ENCODE peak calls at places on chromosomes 1 and 21, in four cellular contexts. B, D, Y and N are unnamed samples.

GRCh38 chr1:93079685-93080141 is 630 bp downstream of the MTF2 start:
- DNase-seq in B (peak; percentile 5), D (no peak), Y (no peak), N (no peak)

GRCh38 chr1:218900621-218901020 is 273.1 kb upstream of the LYPLAL1 start:
- DNase-seq in B (no peak), D (no peak), Y (no peak), N (no peak)

GRCh38 chr1:155961937-155962336 is 16.4 kb downstream of the ARHGEF2 start:
- DNase-seq in B (no peak), D (peak; percentile 78), Y (peak; percentile 98), N (peak; percentile 83)

GRCh38 chr1:23178931-23179330 is 10.3 kb upstream of the LUZP1 start:
- DNase-seq in B (no peak), D (no peak), Y (no peak), N (no peak)

GRCh38 chr1:43991476-43992231 is at the start of gene CCDC24:
- DNase-seq in B (peak; percentile 67), D (peak; percentile 24), Y (peak; percentile 65), N (no peak)

GRCh38 chr1:153548722-153549695 is at the start of gene S100A3:
- DNase-seq in B (no peak), D (no peak), Y (peak; percentile 91), N (no peak)

GRCh38 chr21:44400791-44401385 is 47.5 kb downstream of the TRPM2 start:
- DNase-seq in B (no peak), D (no peak), Y (no peak), N (no peak)

GRCh38 chr1:63955746-63956145 is 181.9 kb downstream of the ROR1 start:
- DNase-seq in B (no peak), D (no peak), Y (no peak), N (no peak)

GRCh38 chr1:2555634-2556276 is 416 bp upstream of the TNFRSF14 start:
- DNase-seq in B (peak; percentile 65), D (no peak), Y (no peak), N (no peak)

GRCh38 chr1:2971609-2972008 is 49.7 kb upstream of the ACTRT2 start:
- DNase-seq in B (no peak), D (no peak), Y (no peak), N (no peak)

GRCh38 chr1:226093621-226094020 is 31.1 kb downstream of the H3-3A start:
- DNase-seq in B (no peak), D (no peak), Y (no peak), N (no peak)

GRCh38 chr1:87273291-87273690 is 55.4 kb upstream of the LMO4 start:
- DNase-seq in B (no peak), D (no peak), Y (no peak), N (no peak)

DNA sequence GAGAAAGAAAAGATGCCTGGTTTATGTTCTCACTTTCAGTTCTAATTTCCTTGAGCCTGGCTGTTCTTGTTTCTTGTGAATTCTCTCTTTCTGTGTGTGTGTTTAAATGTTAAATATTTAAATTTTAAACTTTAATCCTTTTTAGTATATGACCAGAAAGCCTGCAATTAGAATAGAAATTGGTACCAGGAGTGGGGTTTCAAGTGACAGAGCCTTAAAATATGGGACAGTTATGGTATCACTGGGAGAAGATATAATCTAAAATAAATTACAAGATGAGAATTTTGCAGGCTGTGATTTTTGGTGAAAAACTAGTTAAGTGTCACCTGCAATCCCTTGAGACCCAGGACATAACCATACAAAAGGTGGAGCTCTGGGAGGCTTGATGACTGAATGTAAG is 81.4 kb downstream of the SYT6 start:
- DNase-seq in B (no peak), D (no peak), Y (no peak), N (no peak)
- TF ChIP-seq CTCF in B (no peak), D (no peak), Y (no peak), N (no peak)

GRCh38 chr21:26849428-26850115 is 4.4 kb upstream of the ADAMTS1 start:
- DNase-seq in B (no peak), D (no peak), Y (no peak), N (no peak)
- TF ChIP-seq CTCF in B (peak; percentile 56), D (peak; percentile 64), Y (peak; percentile 32), N (peak; percentile 42)

GRCh38 chr1:177926201-177926600 is 43.7 kb downstream of the SEC16B start:
- DNase-seq in B (no peak), D (no peak), Y (no peak), N (no peak)

GRCh38 chr1:177925006-177925405 is 44.9 kb downstream of the SEC16B start:
- DNase-seq in B (no peak), D (peak; percentile 37), Y (no peak), N (no peak)

GRCh38 chr1:177932123-177932522 is 37.7 kb downstream of the SEC16B start:
- DNase-seq in B (no peak), D (no peak), Y (no peak), N (no peak)

GRCh38 chr1:177927021-177927596 is 42.7 kb downstream of the SEC16B start:
- DNase-seq in B (no peak), D (peak; percentile 89), Y (no peak), N (peak; percentile 67)

GRCh38 chr1:177928194-177928593 is 41.7 kb downstream of the SEC16B start:
- DNase-seq in B (no peak), D (no peak), Y (no peak), N (no peak)
- TF ChIP-seq CTCF in B (no peak), D (peak; percentile 45), Y (no peak), N (peak; percentile 40)

GRCh38 chr1:90550616-90551406 is 166.3 kb downstream of the BARHL2 start:
- DNase-seq in B (no peak), D (no peak), Y (no peak), N (no peak)
- TF ChIP-seq CTCF in B (no peak), D (no peak), Y (no peak), N (no peak)

DNA sequence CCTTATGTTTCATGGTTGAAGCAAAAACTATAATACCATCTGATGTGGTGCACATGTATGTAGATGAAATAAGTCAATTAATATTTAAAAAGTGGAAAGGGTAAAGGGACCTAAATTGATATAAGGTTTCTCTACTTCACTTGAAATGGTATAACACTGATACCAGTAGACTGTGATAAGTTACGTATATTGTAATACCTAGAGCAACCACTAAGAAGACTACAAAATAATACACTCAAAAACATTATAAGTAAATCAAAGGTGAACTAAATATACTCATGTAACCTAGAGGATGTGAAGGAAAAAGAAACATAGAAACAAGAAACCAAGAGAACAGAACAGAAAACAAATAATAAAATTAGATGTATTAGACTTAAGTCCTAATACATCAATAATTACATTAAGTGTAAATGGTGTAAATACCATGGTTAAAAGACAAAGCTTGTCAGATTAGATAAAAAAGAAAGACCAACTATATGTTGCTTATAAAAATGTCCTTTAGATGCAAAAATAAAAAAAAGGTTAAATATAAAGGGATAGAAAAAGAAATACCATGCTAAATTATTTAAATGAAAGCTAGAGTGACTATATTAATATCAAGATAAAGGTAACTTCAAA is 118.8 kb downstream of the LRRC7 start:
- DNase-seq in B (no peak), D (no peak), Y (no peak), N (no peak)
- TF ChIP-seq CTCF in B (no peak), D (no peak), Y (no peak), N (no peak)

GRCh38 chr1:174747613-174748012 is 252.1 kb upstream of the CACYBP start:
- DNase-seq in B (no peak), D (no peak), Y (no peak), N (no peak)
- TF ChIP-seq CTCF in B (no peak), D (peak; percentile 31), Y (peak; percentile 14), N (no peak)

GRCh38 chr21:25507522-25507921 is 99.8 kb downstream of the MRPL39 start:
- DNase-seq in B (no peak), D (no peak), Y (no peak), N (no peak)
- TF ChIP-seq CTCF in B (no peak), D (peak; percentile 23), Y (no peak), N (no peak)

GRCh38 chr1:154742586-154742985 is 127.5 kb downstream of the KCNN3 start:
- DNase-seq in B (no peak), D (no peak), Y (no peak), N (no peak)

GRCh38 chr1:154741327-154741726 is 128.8 kb downstream of the KCNN3 start:
- DNase-seq in B (no peak), D (no peak), Y (no peak), N (no peak)

GRCh38 chr1:154743536-154744036 is 126.5 kb downstream of the KCNN3 start:
- DNase-seq in B (no peak), D (no peak), Y (no peak), N (no peak)

GRCh38 chr1:154739654-154740053 is 130.4 kb downstream of the KCNN3 start:
- DNase-seq in B (no peak), D (no peak), Y (no peak), N (no peak)

GRCh38 chr1:154741747-154742495 is 128.2 kb downstream of the KCNN3 start:
- DNase-seq in B (no peak), D (no peak), Y (no peak), N (no peak)
- TF ChIP-seq CTCF in B (no peak), D (no peak), Y (no peak), N (no peak)

GRCh38 chr1:227447531-227447990 is 115.8 kb upstream of the ZNF678 start:
- DNase-seq in B (no peak), D (no peak), Y (peak; percentile 57), N (peak; percentile 5)
- TF ChIP-seq CTCF in B (no peak), D (peak; percentile 44), Y (peak; percentile 22), N (peak; percentile 70)

GRCh38 chr1:9350960-9351359 is 58.3 kb downstream of the SPSB1 start:
- DNase-seq in B (no peak), D (no peak), Y (no peak), N (no peak)

GRCh38 chr1:9350011-9350907 is 57.6 kb downstream of the SPSB1 start:
- DNase-seq in B (no peak), D (no peak), Y (no peak), N (no peak)

GRCh38 chr1:9351654-9352271 is 59.1 kb downstream of the SPSB1 start:
- DNase-seq in B (no peak), D (no peak), Y (no peak), N (no peak)

GRCh38 chr1:9355503-9355902 is 62.8 kb downstream of the SPSB1 start:
- DNase-seq in B (no peak), D (no peak), Y (no peak), N (no peak)

DNA sequence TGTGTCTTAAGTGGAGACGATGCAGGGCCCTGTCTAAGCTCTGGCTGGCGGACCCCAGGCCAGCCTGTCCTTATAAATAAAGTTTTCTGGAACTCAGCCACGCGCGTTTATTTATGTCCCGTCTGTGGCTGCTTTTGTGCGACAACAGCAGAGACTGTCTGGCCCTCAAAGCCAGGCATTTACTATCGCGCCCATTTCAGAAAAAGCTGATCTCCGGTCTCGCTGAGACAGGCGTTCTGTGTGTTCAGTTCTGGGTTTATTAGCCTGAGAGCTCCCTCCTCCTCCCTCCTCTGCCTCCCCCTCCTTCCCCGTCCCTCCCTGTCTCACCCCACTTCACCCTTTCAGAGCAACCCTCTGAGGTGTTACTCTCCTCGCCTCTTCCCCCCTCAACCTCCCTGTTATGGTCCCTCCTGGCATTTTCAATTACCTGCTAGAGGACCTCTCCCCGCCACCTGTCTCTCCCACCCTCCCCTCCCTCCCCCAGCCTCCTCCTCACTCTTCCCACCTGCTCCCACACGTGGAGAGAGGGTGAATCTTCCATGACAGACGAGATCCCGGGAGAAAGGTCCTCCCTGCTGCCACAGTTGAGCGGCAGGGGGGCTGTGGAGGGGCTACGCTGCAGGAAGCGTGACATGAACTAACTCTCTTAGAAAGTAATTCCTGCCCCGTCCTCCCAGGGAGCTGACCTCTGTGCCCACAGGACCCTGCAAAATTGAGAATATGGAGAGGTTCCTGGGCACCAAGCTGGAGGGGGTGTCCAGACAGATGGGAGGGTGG is 59.9 kb downstream of the SPSB1 start:
- DNase-seq in B (no peak), D (no peak), Y (no peak), N (no peak)
- TF ChIP-seq CTCF in B (no peak), D (no peak), Y (no peak), N (no peak)